ENCODE peak calls at places on chromosomes 3 and 15, in four cellular contexts. One of them, this sample, is unnamed.

GRCh38 chr3:179706233-179706632 is 53.4 kb downstream of the USP13 start:
- DNase-seq in AG04450: no peak
- DNase-seq in BJ: no peak
- DNase-seq in right cardiac atrium: no peak
- DNase-seq in this sample: no peak

GRCh38 chr3:157650191-157650590 is 147.0 kb upstream of the VEPH1 start:
- DNase-seq in AG04450: no peak
- DNase-seq in BJ: no peak
- DNase-seq in right cardiac atrium: no peak
- DNase-seq in this sample: no peak

GRCh38 chr3:154931484-154931883 is 148.6 kb upstream of the MME start:
- DNase-seq in BJ: peak; percentile 69
- DNase-seq in AG04450: peak; percentile 30
- DNase-seq in right cardiac atrium: no peak
- DNase-seq in this sample: no peak

GRCh38 chr3:165744025-165744424 is 93.2 kb downstream of the BCHE start:
- DNase-seq in BJ: no peak
- DNase-seq in AG04450: no peak
- DNase-seq in right cardiac atrium: no peak
- DNase-seq in this sample: no peak

GRCh38 chr3:7871161-7871560 is 630.5 kb upstream of the LMCD1 start:
- DNase-seq in right cardiac atrium: no peak
- DNase-seq in BJ: no peak
- DNase-seq in AG04450: no peak
- DNase-seq in this sample: no peak

GRCh38 chr15:38217788-38218609 is 34.6 kb upstream of the SPRED1 start:
- DNase-seq in AG04450: no peak
- DNase-seq in right cardiac atrium: no peak
- DNase-seq in BJ: no peak
- DNase-seq in this sample: no peak

GRCh38 chr3:124207873-124208473 is 216.0 kb upstream of the ROPN1 start:
- DNase-seq in AG04450: no peak
- DNase-seq in right cardiac atrium: no peak
- DNase-seq in BJ: no peak
- DNase-seq in this sample: no peak

GRCh38 chr3:29789686-29790085 is 508.8 kb downstream of the RBMS3 start:
- DNase-seq in right cardiac atrium: no peak
- DNase-seq in AG04450: no peak
- DNase-seq in BJ: no peak
- DNase-seq in this sample: no peak

GRCh38 chr3:119122350-119122749 is 23.6 kb upstream of the TEX55 start:
- DNase-seq in AG04450: no peak
- DNase-seq in BJ: no peak
- DNase-seq in right cardiac atrium: no peak
- DNase-seq in this sample: no peak
- H3K4me3 ChIP-seq in AG04450: no peak overlapping the region
- H3K4me3 ChIP-seq in BJ: no peak overlapping the region
- H3K4me3 ChIP-seq in right cardiac atrium: no peak overlapping the region
- H3K4me3 ChIP-seq in this sample: no peak overlapping the region

GRCh38 chr3:194308635-194309213 is 42.4 kb downstream of the CPN2 start:
- DNase-seq in right cardiac atrium: no peak
- DNase-seq in AG04450: no peak
- DNase-seq in BJ: no peak
- DNase-seq in this sample: no peak

GRCh38 chr3:194311000-194311399 is 40.1 kb downstream of the CPN2 start:
- DNase-seq in BJ: no peak
- DNase-seq in right cardiac atrium: no peak
- DNase-seq in AG04450: no peak
- DNase-seq in this sample: no peak

GRCh38 chr3:194312186-194312742 is 38.9 kb downstream of the CPN2 start:
- DNase-seq in right cardiac atrium: no peak
- DNase-seq in AG04450: no peak
- DNase-seq in BJ: no peak
- DNase-seq in this sample: no peak

GRCh38 chr3:194310516-194310915 is 40.6 kb downstream of the CPN2 start:
- DNase-seq in BJ: no peak
- DNase-seq in right cardiac atrium: no peak
- DNase-seq in AG04450: no peak
- DNase-seq in this sample: no peak

GRCh38 chr3:194310060-194310481 is 41.1 kb downstream of the CPN2 start:
- DNase-seq in BJ: no peak
- DNase-seq in AG04450: no peak
- DNase-seq in right cardiac atrium: no peak
- DNase-seq in this sample: no peak
- H3K27me3 ChIP-seq in BJ: peaks cover 43% of the 10 kb centered on the region
- H3K27me3 ChIP-seq in AG04450: peaks cover 84% of the 10 kb centered on the region
- H3K27me3 ChIP-seq in right cardiac atrium: no peaks in the 10 kb centered on the region
- H3K27me3 ChIP-seq in this sample: peaks cover 2% of the 10 kb centered on the region

GRCh38 chr3:172542999-172543398 is 19.8 kb upstream of the TNFSF10 start:
- DNase-seq in BJ: no peak
- DNase-seq in right cardiac atrium: no peak
- DNase-seq in AG04450: no peak
- DNase-seq in this sample: no peak
- H3K4me3 ChIP-seq in BJ: no peak overlapping the region
- H3K4me3 ChIP-seq in right cardiac atrium: no peak overlapping the region
- H3K4me3 ChIP-seq in AG04450: no peak overlapping the region
- H3K4me3 ChIP-seq in this sample: no peak overlapping the region

DNA sequence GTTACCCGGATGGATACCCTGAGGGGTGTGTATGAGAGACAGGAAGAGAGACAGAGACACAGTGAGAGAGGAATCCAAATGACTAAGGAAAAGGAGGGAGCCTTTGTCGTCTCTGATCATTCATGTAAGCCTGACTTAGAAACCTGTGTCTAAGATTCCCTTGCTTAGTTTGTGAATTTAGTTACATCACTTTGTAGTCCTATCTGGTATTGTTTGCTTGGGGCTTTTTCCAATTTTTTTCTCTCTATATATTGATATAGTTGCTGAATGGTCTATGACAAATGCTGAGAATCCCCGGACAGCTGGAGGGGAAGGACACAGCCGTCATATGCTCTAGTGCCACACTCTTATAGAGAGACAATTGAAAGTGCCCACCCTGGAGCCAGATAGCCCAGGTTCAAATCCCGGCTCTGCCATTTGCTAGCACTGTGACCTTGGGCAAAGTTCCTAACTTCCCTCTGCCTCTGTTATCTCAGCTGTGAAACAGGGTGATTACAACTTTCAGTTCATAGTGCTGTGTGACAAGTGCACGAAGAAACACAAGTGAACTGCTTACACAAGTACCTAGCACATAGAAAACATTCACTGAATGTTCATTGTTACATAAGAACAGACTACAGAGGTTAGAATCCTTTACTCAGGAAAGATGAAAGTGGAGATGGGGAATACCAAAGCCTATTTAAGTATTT is 6.0 kb downstream of the SLC24A5 start:
- DNase-seq in AG04450: no peak
- DNase-seq in right cardiac atrium: no peak
- DNase-seq in BJ: no peak
- DNase-seq in this sample: no peak
- H3K27me3 ChIP-seq in AG04450: no peaks in the 10 kb centered on the region
- H3K27me3 ChIP-seq in right cardiac atrium: no peaks in the 10 kb centered on the region
- H3K27me3 ChIP-seq in BJ: no peaks in the 10 kb centered on the region
- H3K27me3 ChIP-seq in this sample: no peaks in the 10 kb centered on the region